ENCODE peak calls at places on chromosomes 1 and 21, in eight cellular contexts. Q, E, L, C, V, I, G and H are unnamed samples.

GRCh38 chr1:145871994-145872411 is 13.1 kb upstream of the PIAS3 start:
- DNase-seq in Q (no peak), E (no peak), L (no peak), C (no peak), V (peak; percentile 45), I (no peak), G (peak; percentile 13), H (no peak)

GRCh38 chr1:24933468-24933867 is 3.4 kb upstream of the RUNX3 start:
- DNase-seq in Q (no peak), E (no peak), L (no peak), C (no peak), V (no peak), I (no peak), G (no peak), H (no peak)

GRCh38 chr1:53663525-53664300 is 75.3 kb downstream of the GLIS1 start:
- DNase-seq in Q (no peak), E (no peak), L (no peak), C (no peak), V (no peak), I (no peak), G (no peak), H (no peak)

GRCh38 chr1:11691928-11692711 is 610 bp downstream of the DRAXIN start:
- DNase-seq in Q (no peak), E (no peak), L (no peak), C (no peak), V (no peak), I (no peak), G (no peak), H (no peak)

GRCh38 chr1:179794669-179795068 is 51.6 kb downstream of the FAM163A start:
- DNase-seq in Q (no peak), E (no peak), L (no peak), C (no peak), V (no peak), I (no peak), G (no peak), H (no peak)

GRCh38 chr1:45079533-45079932 is 67.5 kb downstream of the UROD start:
- DNase-seq in Q (no peak), E (no peak), L (no peak), C (no peak), V (no peak), I (no peak), G (no peak), H (no peak)

GRCh38 chr1:33222381-33222780 is 33.9 kb upstream of the ZNF362 start:
- DNase-seq in Q (no peak), E (no peak), L (no peak), C (no peak), V (no peak), I (no peak), G (no peak), H (no peak)

GRCh38 chr1:115098979-115099692 is 9.8 kb upstream of the TSPAN2 start:
- DNase-seq in Q (no peak), E (no peak), L (peak; percentile 55), C (peak; percentile 76), V (no peak), I (no peak), G (no peak), H (peak; percentile 65)

GRCh38 chr1:230573647-230574046 is 68.6 kb upstream of the COG2 start:
- DNase-seq in Q (no peak), E (no peak), L (no peak), C (no peak), V (no peak), I (no peak), G (no peak), H (no peak)

GRCh38 chr21:44006017-44006624 is 6.0 kb upstream of the TRAPPC10 start:
- DNase-seq in Q (peak; percentile 58), E (no peak), L (peak; percentile 55), C (no peak), V (no peak), I (no peak), G (no peak), H (no peak)

GRCh38 chr1:222643937-222644648 is 26.2 kb downstream of the MIA3 start:
- DNase-seq in Q (peak; percentile 80), E (peak; percentile 94), L (peak; percentile 99), C (peak; percentile 95), V (peak; percentile 97), I (peak; percentile 97), G (peak; percentile 98), H (peak; percentile 99)

GRCh38 chr1:192726820-192727504 is 81.9 kb upstream of the RGS2 start:
- DNase-seq in Q (no peak), E (no peak), L (no peak), C (no peak), V (no peak), I (no peak), G (no peak), H (no peak)

GRCh38 chr1:235266325-235266724 is 61.7 kb downstream of the ARID4B start:
- DNase-seq in Q (no peak), E (peak; percentile 34), L (no peak), C (no peak), V (no peak), I (no peak), G (no peak), H (no peak)

GRCh38 chr1:160096491-160097116 is 1.8 kb downstream of the IGSF8 start:
- DNase-seq in Q (no peak), E (no peak), L (no peak), C (no peak), V (no peak), I (no peak), G (no peak), H (no peak)

GRCh38 chr1:44310006-44310405 is 45.1 kb downstream of the ERI3 start:
- DNase-seq in Q (no peak), E (no peak), L (no peak), C (no peak), V (no peak), I (no peak), G (no peak), H (no peak)

GRCh38 chr1:25913166-25913565 is 6.9 kb upstream of the STMN1 start:
- DNase-seq in Q (no peak), E (no peak), L (no peak), C (no peak), V (no peak), I (no peak), G (no peak), H (no peak)

GRCh38 chr1:13228343-13228781 is 2.4 kb upstream of the PRAMEF18 start:
- DNase-seq in Q (no peak), E (peak; percentile 16), L (no peak), C (no peak), V (no peak), I (peak; percentile 60), G (no peak), H (peak; percentile 38)

GRCh38 chr1:150981805-150982712 is at the start of gene ANXA9:
- DNase-seq in Q (no peak), E (no peak), L (no peak), C (no peak), V (no peak), I (peak; percentile 83), G (no peak), H (peak; percentile 62)

GRCh38 chr21:28775071-28775470 is 217.6 kb downstream of the LTN1 start:
- DNase-seq in Q (no peak), E (no peak), L (no peak), C (no peak), V (no peak), I (no peak), G (no peak), H (no peak)

GRCh38 chr21:28770867-28771661 is 221.6 kb downstream of the LTN1 start:
- DNase-seq in Q (no peak), E (no peak), L (no peak), C (no peak), V (no peak), I (no peak), G (no peak), H (no peak)

GRCh38 chr21:28773036-28773435 is 219.6 kb downstream of the LTN1 start:
- DNase-seq in Q (no peak), E (no peak), L (no peak), C (no peak), V (no peak), I (no peak), G (no peak), H (no peak)

GRCh38 chr21:28769683-28770082 is 223.0 kb downstream of the LTN1 start:
- DNase-seq in Q (no peak), E (no peak), L (no peak), C (no peak), V (no peak), I (no peak), G (no peak), H (no peak)

DNA sequence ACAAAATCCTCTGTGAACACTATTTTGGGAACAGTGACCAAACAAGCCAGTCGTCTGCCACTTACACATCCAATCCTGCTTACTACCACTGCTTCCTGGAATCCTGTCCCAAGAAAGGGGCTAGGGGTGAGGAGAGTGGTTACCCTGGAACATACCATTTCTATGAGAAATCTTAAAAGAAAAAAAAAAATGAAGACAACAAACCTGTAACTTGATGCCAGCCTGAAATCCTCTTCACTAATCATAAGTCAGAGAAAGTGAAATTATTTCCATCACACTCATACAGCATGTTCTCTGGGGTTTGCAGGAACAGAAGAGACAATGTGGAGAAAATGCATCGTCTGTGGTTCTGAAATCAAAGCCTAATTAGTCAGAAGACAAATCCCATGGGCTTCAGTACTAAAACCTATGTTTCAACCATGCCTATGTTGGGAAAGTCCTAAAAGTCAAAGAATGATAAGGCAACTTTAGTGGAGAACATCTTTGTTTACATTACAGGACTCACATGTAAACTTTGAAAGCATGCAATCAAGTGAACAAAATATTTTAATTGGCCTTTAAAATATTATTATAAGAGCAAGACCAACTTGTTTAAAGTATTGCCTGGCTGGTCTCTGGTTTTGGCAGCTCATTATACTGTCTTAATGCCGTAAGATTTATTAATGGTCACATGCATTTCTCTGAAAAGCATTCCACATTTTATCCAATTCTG is 220.7 kb downstream of the LTN1 start:
- DNase-seq in Q (no peak), E (no peak), L (peak; percentile 22), C (no peak), V (no peak), I (no peak), G (no peak), H (no peak)
- H3K4me1 ChIP-seq in Q (peaks cover 2% of the 10 kb centered on the region), E (no peaks in the 10 kb centered on the region), L (peaks cover 7% of the 10 kb centered on the region), C (no peaks in the 10 kb centered on the region), V (peaks cover 35% of the 10 kb centered on the region), I (peaks cover under 1% of the 10 kb centered on the region), G (peaks cover 33% of the 10 kb centered on the region), H (no peaks in the 10 kb centered on the region)

GRCh38 chr1:38003261-38004250 is 1.8 kb downstream of the FHL3 start:
- DNase-seq in Q (no peak), E (no peak), L (no peak), C (no peak), V (no peak), I (no peak), G (no peak), H (no peak)
- H3K4me1 ChIP-seq in Q (peaks cover 44% of the 10 kb centered on the region), E (peaks cover 6% of the 10 kb centered on the region), L (peaks cover 62% of the 10 kb centered on the region), C (no peaks in the 10 kb centered on the region), V (peaks cover 66% of the 10 kb centered on the region), I (peaks cover 44% of the 10 kb centered on the region), G (peaks cover 38% of the 10 kb centered on the region), H (no peaks in the 10 kb centered on the region)

GRCh38 chr1:22041505-22041904 is 11.0 kb upstream of the CDC42 start:
- DNase-seq in Q (no peak), E (no peak), L (no peak), C (peak; percentile 19), V (no peak), I (no peak), G (no peak), H (no peak)
- H3K4me1 ChIP-seq in Q (peaks cover 6% of the 10 kb centered on the region), E (peaks cover 18% of the 10 kb centered on the region), L (peaks cover 6% of the 10 kb centered on the region), C (no peaks in the 10 kb centered on the region), V (peaks cover 27% of the 10 kb centered on the region), I (peaks cover 17% of the 10 kb centered on the region), G (peaks cover 13% of the 10 kb centered on the region), H (peaks cover 2% of the 10 kb centered on the region)

DNA sequence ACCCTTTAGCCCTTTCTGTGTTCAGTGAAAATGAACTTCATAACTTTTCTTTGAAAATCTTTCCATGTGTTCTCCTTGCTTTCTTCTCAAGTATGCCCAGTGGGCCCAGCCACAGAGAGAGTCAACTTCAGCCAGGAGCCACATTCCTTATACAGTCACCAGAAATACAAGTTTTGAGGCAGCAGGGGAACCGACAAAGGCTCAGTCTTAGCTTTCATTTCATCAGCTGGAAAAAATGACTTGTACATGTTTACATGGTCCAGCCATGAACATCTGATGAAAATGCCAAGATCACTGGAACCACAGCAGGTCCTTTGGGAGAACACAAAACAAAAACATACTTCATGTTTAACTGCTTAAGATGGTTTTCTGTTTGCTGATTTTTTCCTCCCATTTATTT is 72.5 kb downstream of the SYDE2 start:
- DNase-seq in Q (no peak), E (no peak), L (no peak), C (no peak), V (no peak), I (no peak), G (no peak), H (no peak)
- H3K4me1 ChIP-seq in Q (no peaks in the 10 kb centered on the region), E (peaks cover 20% of the 10 kb centered on the region), L (peaks cover 7% of the 10 kb centered on the region), C (no peaks in the 10 kb centered on the region), V (peaks cover 15% of the 10 kb centered on the region), I (no peaks in the 10 kb centered on the region), G (peaks cover under 1% of the 10 kb centered on the region), H (no peaks in the 10 kb centered on the region)